ENCODE peak calls at places on chromosomes 6 and 20, in ten cellular contexts. L, N, O, Y, G, J, D, S, X and Z are unnamed samples.

GRCh38 chr6:150236544-150236943 is 93.7 kb downstream of the PPP1R14C start:
- DNase-seq in L (no peak), N (no peak), O (no peak), Y (no peak), G (no peak), J (no peak), D (no peak), S (no peak), X (no peak), Z (no peak)

GRCh38 chr20:39106791-39107190 is 144.6 kb downstream of the DHX35 start:
- DNase-seq in L (no peak), N (no peak), O (no peak), Y (no peak), G (no peak), J (no peak), D (no peak), S (no peak), X (no peak), Z (no peak)

GRCh38 chr6:166736606-166737005 is 109.6 kb upstream of the RPS6KA2 start:
- DNase-seq in L (no peak), N (no peak), O (no peak), Y (no peak), G (peak; percentile 52), J (no peak), D (no peak), S (no peak), X (no peak), Z (no peak)

GRCh38 chr20:40443731-40444130 is 245.3 kb downstream of the MAFB start:
- DNase-seq in L (no peak), N (no peak), O (no peak), Y (no peak), G (no peak), J (no peak), D (no peak), S (no peak), X (no peak), Z (no peak)

GRCh38 chr20:42258568-42258967 is 640.4 kb upstream of the CHD6 start:
- DNase-seq in L (no peak), N (no peak), O (no peak), Y (no peak), G (no peak), J (no peak), D (no peak), S (no peak), X (no peak), Z (no peak)

GRCh38 chr6:165805067-165805525 is 142.1 kb upstream of the PDE10A start:
- DNase-seq in L (no peak), N (no peak), O (no peak), Y (no peak), G (no peak), J (no peak), D (no peak), S (no peak), X (no peak), Z (no peak)

GRCh38 chr6:48535569-48535968 is 424.6 kb upstream of the PTCHD4 start:
- DNase-seq in L (no peak), N (no peak), O (no peak), Y (no peak), G (peak; percentile 72), J (no peak), D (no peak), S (no peak), X (no peak), Z (no peak)

GRCh38 chr20:48599106-48599747 is 228.6 kb downstream of the PREX1 start:
- DNase-seq in L (no peak), N (no peak), O (no peak), Y (no peak), G (no peak), J (no peak), D (no peak), S (no peak), X (no peak), Z (no peak)

GRCh38 chr6:4134841-4135664 is at the start of gene ECI2:
- DNase-seq in L (peak; percentile 4), N (peak; percentile 45), O (no peak), Y (peak; percentile 69), G (peak; percentile 61), J (peak; percentile 71), D (no peak), S (peak; percentile 46), X (no peak), Z (peak; percentile 84)

GRCh38 chr20:58711266-58712051 is 18.9 kb downstream of the NPEPL1 start:
- DNase-seq in L (no peak), N (no peak), O (peak; percentile 9), Y (no peak), G (no peak), J (no peak), D (no peak), S (no peak), X (no peak), Z (no peak)

GRCh38 chr20:59565768-59566461 is 38.4 kb upstream of the PHACTR3 start:
- DNase-seq in L (no peak), N (no peak), O (no peak), Y (no peak), G (no peak), J (no peak), D (no peak), S (no peak), X (no peak), Z (no peak)